ENCODE peak calls at places on chromosome 12, in seven cellular contexts. L, P, T, H, R, X and V are unnamed samples.

GRCh38 chr12:128680555-128680954 is 143.2 kb downstream of the SLC15A4 start:
- DNase-seq in H (no peak), R (no peak), P (no peak), X (no peak), L (no peak), T (no peak), V (no peak)

GRCh38 chr12:1419849-1420371 is 174.5 kb downstream of the FBXL14 start:
- DNase-seq in P (no peak), X (no peak), L (no peak), R (no peak), T (no peak), H (no peak), V (no peak)

GRCh38 chr12:128069359-128069997 is 197.5 kb upstream of the TMEM132C start:
- DNase-seq in R (peak; percentile 59), T (no peak), L (peak; percentile 4), H (peak; percentile 24), P (peak; percentile 75), X (peak; percentile 69), V (no peak)

GRCh38 chr12:55681142-55682077 is 26.3 kb downstream of the ITGA7 start:
- DNase-seq in P (peak; percentile 81), X (peak; percentile 88), L (peak; percentile 38), H (no peak), R (peak; percentile 25), T (peak; percentile 76), V (no peak)

GRCh38 chr12:97960741-97961608 is 498.4 kb downstream of the RMST start:
- DNase-seq in X (peak; percentile 0), R (no peak), T (no peak), P (peak; percentile 64), L (peak; percentile 65), H (peak; percentile 17), V (no peak)

GRCh38 chr12:121805171-121805687 is 1.4 kb downstream of the SETD1B start:
- DNase-seq in P (peak; percentile 47), L (no peak), T (peak; percentile 71), H (no peak), R (no peak), X (peak; percentile 55), V (no peak)

GRCh38 chr12:101207086-101207780 is 2.8 kb downstream of the SLC5A8 start:
- DNase-seq in R (no peak), T (no peak), H (no peak), P (no peak), L (no peak), X (no peak), V (no peak)

GRCh38 chr12:89493650-89494302 is 30.8 kb downstream of the GALNT4 start:
- DNase-seq in P (no peak), X (no peak), R (no peak), H (no peak), T (no peak), L (no peak), V (no peak)

GRCh38 chr12:40647651-40648050 is 44.6 kb upstream of the CNTN1 start:
- DNase-seq in L (no peak), P (no peak), X (no peak), H (no peak), T (no peak), R (no peak), V (no peak)

GRCh38 chr12:102950107-102950949 is 7.1 kb upstream of the ASCL1 start:
- DNase-seq in L (peak; percentile 62), H (no peak), X (no peak), P (peak; percentile 55), T (no peak), R (no peak), V (no peak)

GRCh38 chr12:33438890-33439586 is 581 bp downstream of the SYT10 start:
- DNase-seq in T (no peak), H (no peak), R (no peak), L (peak; percentile 23), P (peak; percentile 52), X (peak; percentile 19), V (peak; percentile 27)

GRCh38 chr12:130807309-130807708 is 31.7 kb downstream of the STX2 start:
- DNase-seq in X (no peak), R (no peak), H (no peak), L (no peak), P (no peak), T (no peak), V (no peak)

GRCh38 chr12:103811791-103812190 is 29.2 kb downstream of the NT5DC3 start:
- DNase-seq in R (no peak), T (no peak), P (no peak), H (no peak), L (no peak), X (no peak), V (no peak)

GRCh38 chr12:54840293-54840692 is 14.0 kb upstream of the MUCL1 start:
- DNase-seq in H (no peak), T (no peak), P (no peak), R (no peak), L (no peak), X (no peak), V (no peak)

GRCh38 chr12:27843714-27844245 is 63.7 kb upstream of the MANSC4 start:
- DNase-seq in P (no peak), R (peak; percentile 32), X (no peak), T (no peak), H (no peak), L (no peak), V (no peak)
- TF ChIP-seq CTCF in P (no peak), R (no peak), X (no peak), T (no peak), H (no peak), L (no peak), V (no peak)

GRCh38 chr12:71442567-71442931 is 3.0 kb downstream of the LGR5 start:
- DNase-seq in H (no peak), T (no peak), X (no peak), R (no peak), L (no peak), P (no peak), V (no peak)

GRCh38 chr12:71441350-71441748 is 1.8 kb downstream of the LGR5 start:
- DNase-seq in L (no peak), T (no peak), R (no peak), H (no peak), X (no peak), P (no peak), V (no peak)

GRCh38 chr12:71440393-71441349 is 1.1 kb downstream of the LGR5 start:
- DNase-seq in X (peak; percentile 47), T (no peak), P (peak; percentile 18), R (no peak), L (peak; percentile 14), H (no peak), V (no peak)

GRCh38 chr12:71439613-71440392 is at the start of gene LGR5:
- DNase-seq in L (peak; percentile 56), T (peak; percentile 81), R (no peak), P (peak; percentile 79), H (no peak), X (peak; percentile 57), V (no peak)

GRCh38 chr12:71441836-71442566 is 2.4 kb downstream of the LGR5 start:
- DNase-seq in H (no peak), T (no peak), X (peak; percentile 8), L (no peak), R (no peak), P (no peak), V (no peak)
- TF ChIP-seq CTCF in H (no peak), T (no peak), X (no peak), L (no peak), R (no peak), P (no peak), V (no peak)

GRCh38 chr12:31662176-31662849 is 2.8 kb downstream of the ETFBKMT start:
- DNase-seq in X (no peak), P (no peak), L (no peak), R (no peak), T (no peak), H (no peak), V (no peak)

GRCh38 chr12:31655792-31656191 is 3.7 kb upstream of the ETFBKMT start:
- DNase-seq in R (no peak), T (no peak), H (no peak), X (no peak), P (no peak), L (no peak), V (no peak)

GRCh38 chr12:31655208-31655607 is 4.3 kb upstream of the ETFBKMT start:
- DNase-seq in H (no peak), L (no peak), P (peak; percentile 46), R (no peak), T (no peak), X (no peak), V (no peak)

GRCh38 chr12:31658743-31659086 is 773 bp upstream of the ETFBKMT start:
- DNase-seq in P (no peak), X (no peak), L (no peak), T (no peak), R (no peak), H (no peak), V (no peak)

GRCh38 chr12:31659087-31659942 is at the start of gene ETFBKMT:
- DNase-seq in P (peak; percentile 92), L (peak; percentile 67), X (peak; percentile 90), T (peak; percentile 93), R (peak; percentile 78), H (peak; percentile 85), V (peak; percentile 35)
- TF ChIP-seq CTCF in P (peak; percentile 48), L (peak; percentile 35), X (peak; percentile 36), T (peak; percentile 52), R (peak; percentile 22), H (peak; percentile 33), V (no peak)

GRCh38 chr12:116916714-116917114 is 6.0 kb downstream of the FBXW8 start:
- DNase-seq in P (peak; percentile 60), H (no peak), T (no peak), L (no peak), R (peak; percentile 68), X (peak; percentile 78), V (no peak)
- TF ChIP-seq CTCF in P (peak; percentile 23), H (no peak), T (no peak), L (no peak), R (peak; percentile 73), X (no peak), V (no peak)

DNA sequence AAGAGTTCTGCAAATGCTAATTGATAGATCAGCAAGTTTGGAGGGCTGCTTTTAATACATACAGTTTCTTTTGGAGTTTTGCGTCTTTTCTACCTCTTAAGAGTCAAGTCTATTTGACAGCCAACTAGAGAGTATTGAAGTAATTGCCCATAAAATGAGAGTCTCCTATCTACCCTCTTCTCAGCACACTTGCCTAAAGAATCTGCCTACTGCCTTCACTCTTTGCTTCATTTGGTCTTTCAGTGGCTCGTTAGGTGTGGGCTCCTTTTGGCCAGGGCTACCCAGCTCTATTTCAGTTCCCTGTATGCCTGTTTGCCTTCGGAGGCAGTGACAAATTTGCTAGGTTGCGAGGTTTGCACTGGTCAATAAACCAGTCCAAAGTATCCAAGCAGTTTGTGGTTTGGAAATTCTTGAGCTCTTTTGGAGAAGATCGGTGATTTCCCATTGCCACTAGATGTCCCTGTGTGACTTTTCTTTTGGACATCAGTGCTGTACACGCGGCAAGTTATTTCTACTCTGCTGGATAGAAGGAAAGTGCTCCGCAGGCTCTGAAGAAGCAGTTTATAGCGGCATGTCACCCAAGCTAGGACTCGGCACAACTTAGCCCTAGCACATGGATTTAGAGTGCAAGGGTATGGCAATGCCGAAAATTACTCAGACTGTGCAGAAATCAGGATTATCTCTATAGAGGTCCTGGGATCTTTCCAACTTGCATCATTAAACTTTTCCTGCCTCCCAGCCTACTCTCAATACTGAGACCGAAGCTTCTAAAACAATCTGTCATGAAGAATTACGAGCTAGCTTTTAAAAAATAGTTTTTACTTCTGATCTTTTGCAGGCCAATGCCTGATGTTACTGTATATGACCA is 38.6 kb downstream of the MGST1 start:
- DNase-seq in T (no peak), R (peak; percentile 51), P (peak; percentile 77), X (peak; percentile 75), L (peak; percentile 21), H (peak; percentile 17), V (peak; percentile 29)
- TF ChIP-seq CTCF in T (no peak), R (peak; percentile 56), P (peak; percentile 58), X (peak; percentile 55), L (no peak), H (peak; percentile 33), V (peak; percentile 81)